ENCODE peak calls at places on chromosomes 16 and 17, in four cellular contexts. One of them, this sample, is unnamed.

GRCh38 chr17:39125143-39125875 is 26.1 kb downstream of the PLXDC1 start:
- DNase-seq in IMR-90: no peak
- DNase-seq in neural crest cell: no peak
- DNase-seq in CD4-positive, CD25-positive, alpha-beta regulatory T cell: no peak
- DNase-seq in this sample: no peak

GRCh38 chr16:67677712-67678111 is 11.1 kb downstream of the C16orf86 start:
- DNase-seq in IMR-90: no peak
- DNase-seq in CD4-positive, CD25-positive, alpha-beta regulatory T cell: no peak
- DNase-seq in neural crest cell: no peak
- DNase-seq in this sample: no peak

GRCh38 chr16:66484453-66485213 is 57.5 kb downstream of the BEAN1 start:
- DNase-seq in CD4-positive, CD25-positive, alpha-beta regulatory T cell: no peak
- DNase-seq in IMR-90: no peak
- DNase-seq in neural crest cell: no peak
- DNase-seq in this sample: no peak

GRCh38 chr17:56142325-56142724 is 10.9 kb upstream of the ANKFN1 start:
- DNase-seq in neural crest cell: no peak
- DNase-seq in IMR-90: peak
- DNase-seq in CD4-positive, CD25-positive, alpha-beta regulatory T cell: no peak
- DNase-seq in this sample: peak

GRCh38 chr17:49715717-49716279 is 8.0 kb upstream of the SLC35B1 start:
- DNase-seq in IMR-90: no peak
- DNase-seq in neural crest cell: no peak
- DNase-seq in CD4-positive, CD25-positive, alpha-beta regulatory T cell: no peak
- DNase-seq in this sample: no peak

GRCh38 chr17:70552230-70552981 is 383.1 kb downstream of the KCNJ2 start:
- DNase-seq in IMR-90: peak
- DNase-seq in neural crest cell: no peak
- DNase-seq in CD4-positive, CD25-positive, alpha-beta regulatory T cell: no peak
- DNase-seq in this sample: peak

GRCh38 chr17:50703162-50703561 is 4.6 kb downstream of the ANKRD40 start:
- DNase-seq in CD4-positive, CD25-positive, alpha-beta regulatory T cell: no peak
- DNase-seq in IMR-90: no peak
- DNase-seq in neural crest cell: no peak
- DNase-seq in this sample: no peak

GRCh38 chr17:50495918-50496317 is 12.3 kb upstream of the MYCBPAP start:
- DNase-seq in CD4-positive, CD25-positive, alpha-beta regulatory T cell: no peak
- DNase-seq in neural crest cell: no peak
- DNase-seq in IMR-90: peak
- DNase-seq in this sample: peak

GRCh38 chr16:57675752-57676623 is 7.9 kb downstream of the ADGRG3 start:
- DNase-seq in CD4-positive, CD25-positive, alpha-beta regulatory T cell: no peak
- DNase-seq in neural crest cell: no peak
- DNase-seq in IMR-90: no peak
- DNase-seq in this sample: peak

GRCh38 chr17:4534928-4535666 is 20.1 kb downstream of the MYBBP1A start:
- DNase-seq in IMR-90: no peak
- DNase-seq in CD4-positive, CD25-positive, alpha-beta regulatory T cell: no peak
- DNase-seq in neural crest cell: no peak
- DNase-seq in this sample: no peak